ENCODE peak calls at places on chromosomes 5 and 9, in five cellular contexts. Q is mucosa of descending colon, I is fibroblast of mammary gland, G is IMR-90, S is fibroblast of lung. J is an unnamed sample.

GRCh38 chr5:141515141-141515540 is 26.3 kb downstream of the PCDHGC5 start:
- DNase-seq in Q (no peak), I (no peak), G (no peak), S (no peak), J (no peak)

GRCh38 chr5:173997331-173997730 is 8.4 kb downstream of the C5orf47 start:
- DNase-seq in Q (no peak), I (no peak), G (no peak), S (no peak), J (no peak)

GRCh38 chr5:124736111-124736813 is 10.2 kb downstream of the ZNF608 start:
- DNase-seq in Q (no peak), I (peak; percentile 90), G (peak; percentile 95), S (peak; percentile 95), J (no peak)

GRCh38 chr5:132546108-132546507 is 2.8 kb upstream of the IL5 start:
- DNase-seq in Q (no peak), I (no peak), G (no peak), S (no peak), J (no peak)

GRCh38 chr5:88729476-88730182 is 153.4 kb downstream of the MEF2C start:
- DNase-seq in Q (no peak), I (peak; percentile 78), G (peak; percentile 78), S (peak; percentile 85), J (peak; percentile 50)

GRCh38 chr9:97475079-97475478 is 26.4 kb upstream of the TMOD1 start:
- DNase-seq in Q (no peak), I (peak; percentile 68), G (peak; percentile 89), S (peak; percentile 65), J (no peak)

GRCh38 chr5:13746026-13746425 is 198.5 kb downstream of the DNAH5 start:
- DNase-seq in Q (no peak), I (no peak), G (peak; percentile 49), S (no peak), J (no peak)

GRCh38 chr9:11500780-11501179 is 888.0 kb upstream of the PTPRD start:
- DNase-seq in Q (no peak), I (no peak), G (no peak), S (no peak), J (no peak)

GRCh38 chr9:35696520-35697215 is 6.9 kb upstream of the TPM2 start:
- DNase-seq in Q (peak; percentile 73), I (peak; percentile 53), G (peak; percentile 40), S (peak; percentile 55), J (no peak)

GRCh38 chr5:95380103-95380628 is 11.0 kb upstream of the FAM81B start:
- DNase-seq in Q (no peak), I (no peak), G (no peak), S (no peak), J (no peak)

GRCh38 chr5:45109062-45109461 is 300.3 kb downstream of the MRPS30 start:
- DNase-seq in Q (no peak), I (no peak), G (no peak), S (no peak), J (no peak)

GRCh38 chr5:92504346-92504745 is 1076.7 kb downstream of the NR2F1-AS1 start:
- DNase-seq in Q (no peak), I (no peak), G (peak; percentile 5), S (no peak), J (no peak)

GRCh38 chr5:39092581-39093350 is 18.6 kb upstream of the RICTOR start:
- DNase-seq in Q (no peak), I (peak; percentile 58), G (peak; percentile 61), S (peak; percentile 44), J (no peak)

GRCh38 chr5:556909-557441 is 32.7 kb upstream of the SLC9A3 start:
- DNase-seq in Q (peak; percentile 66), I (peak; percentile 27), G (no peak), S (no peak), J (no peak)

GRCh38 chr5:96645096-96645495 is 17.1 kb upstream of the CAST start:
- DNase-seq in Q (no peak), I (no peak), G (no peak), S (no peak), J (no peak)

GRCh38 chr9:93257808-93258331 is 73.9 kb downstream of the WNK2 start:
- DNase-seq in Q (peak; percentile 13), I (no peak), G (no peak), S (no peak), J (peak; percentile 13)

GRCh38 chr9:85202596-85202995 is 533.1 kb downstream of the NTRK2 start:
- DNase-seq in Q (no peak), I (no peak), G (no peak), S (no peak), J (no peak)

GRCh38 chr5:81268797-81269196 is 32.6 kb upstream of the ZCCHC9 start:
- DNase-seq in Q (no peak), I (peak; percentile 88), G (peak; percentile 88), S (peak; percentile 84), J (no peak)

GRCh38 chr5:112165399-112165798 is 253.7 kb downstream of the EPB41L4A start:
- DNase-seq in Q (no peak), I (no peak), G (no peak), S (no peak), J (no peak)

GRCh38 chr5:178301641-178302040 is 69.0 kb upstream of the PHYKPL start:
- DNase-seq in Q (no peak), I (no peak), G (no peak), S (no peak), J (peak; percentile 7)

GRCh38 chr5:82163459-82164108 is 114.6 kb downstream of the RPS23 start:
- DNase-seq in Q (no peak), I (peak; percentile 81), G (peak; percentile 43), S (peak; percentile 61), J (no peak)

GRCh38 chr5:69374911-69375446 is 5.4 kb downstream of the RAD17 start:
- DNase-seq in Q (no peak), I (no peak), G (no peak), S (no peak), J (no peak)

GRCh38 chr5:89280103-89281037 is 397.4 kb upstream of the MEF2C start:
- DNase-seq in Q (no peak), I (no peak), G (no peak), S (peak; percentile 17), J (no peak)

GRCh38 chr9:81393985-81394811 is 295.1 kb downstream of the TLE1 start:
- DNase-seq in Q (no peak), I (peak; percentile 49), G (peak; percentile 61), S (peak; percentile 73), J (no peak)

GRCh38 chr5:172852490-172853354 is 18.7 kb downstream of the ERGIC1 start:
- DNase-seq in Q (peak; percentile 42), I (peak; percentile 93), G (peak; percentile 75), S (peak; percentile 52), J (no peak)

GRCh38 chr5:14476791-14477435 is 104.7 kb upstream of the OTULINL start:
- DNase-seq in Q (no peak), I (peak; percentile 85), G (peak; percentile 90), S (peak; percentile 50), J (no peak)

GRCh38 chr5:58849995-58850667 is 267.3 kb downstream of the RAB3C start:
- DNase-seq in Q (peak; percentile 18), I (peak; percentile 48), G (peak; percentile 26), S (peak; percentile 57), J (no peak)

GRCh38 chr9:75027187-75028107 is 646 bp downstream of the CARNMT1 start:
- DNase-seq in Q (peak; percentile 82), I (peak; percentile 48), G (peak; percentile 45), S (peak; percentile 47), J (peak; percentile 78)

GRCh38 chr5:67246108-67246507 is 49.5 kb upstream of the CD180 start:
- DNase-seq in Q (no peak), I (peak; percentile 90), G (peak; percentile 82), S (peak; percentile 95), J (no peak)

GRCh38 chr9:135307314-135307713 is 172.3 kb upstream of the PPP1R26 start:
- DNase-seq in Q (no peak), I (no peak), G (no peak), S (no peak), J (no peak)

GRCh38 chr9:96392263-96392662 is 8.8 kb upstream of the SLC35D2 start:
- DNase-seq in Q (no peak), I (no peak), G (no peak), S (no peak), J (no peak)

GRCh38 chr9:89497181-89497963 is 541 bp downstream of the SEMA4D start:
- DNase-seq in Q (peak; percentile 65), I (no peak), G (no peak), S (no peak), J (peak; percentile 87)

GRCh38 chr5:179825655-179826182 is 5.0 kb downstream of the SQSTM1 start:
- DNase-seq in Q (peak; percentile 73), I (no peak), G (no peak), S (no peak), J (peak; percentile 50)

GRCh38 chr9:116072046-116072445 is 81.5 kb upstream of the PAPPA start:
- DNase-seq in Q (no peak), I (no peak), G (no peak), S (no peak), J (no peak)

GRCh38 chr5:35651002-35651756 is 33.5 kb downstream of the SPEF2 start:
- DNase-seq in Q (no peak), I (peak; percentile 50), G (peak; percentile 57), S (peak; percentile 56), J (no peak)

GRCh38 chr9:2727966-2728613 is 10.8 kb downstream of the KCNV2 start:
- DNase-seq in Q (no peak), I (peak; percentile 78), G (peak; percentile 71), S (peak; percentile 80), J (no peak)
- TF ChIP-seq CTCF in Q (peak; percentile 23), I (peak; percentile 91), G (peak; percentile 71), S (peak; percentile 86), J (peak; percentile 33)

DNA sequence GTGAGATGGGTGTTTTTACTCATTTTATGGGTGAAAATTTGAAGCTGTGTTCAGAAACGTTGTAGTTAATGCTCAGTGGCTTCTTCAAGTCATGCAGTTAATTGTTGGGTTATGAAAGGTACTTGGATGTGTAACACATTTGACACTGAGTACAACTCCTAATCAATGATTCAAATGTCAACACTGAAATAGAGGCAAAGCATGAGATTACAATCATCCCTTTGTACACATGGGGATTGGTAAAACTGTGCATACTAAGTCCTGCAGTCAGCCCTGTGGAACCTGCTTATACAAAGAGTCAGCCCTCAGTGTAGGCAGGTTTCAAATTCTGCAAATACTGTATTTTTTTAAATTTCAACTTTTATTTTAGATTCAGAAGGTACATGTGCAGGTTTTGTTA is 3.3 kb downstream of the ABLIM3 start:
- DNase-seq in Q (no peak), I (peak; percentile 26), G (no peak), S (no peak), J (no peak)
- H3K4me3 ChIP-seq in Q (no peak overlapping the region), I (peak overlapping the region; percentile 46), G (no peak overlapping the region), S (peak overlapping the region; percentile 22), J (no peak overlapping the region)

DNA sequence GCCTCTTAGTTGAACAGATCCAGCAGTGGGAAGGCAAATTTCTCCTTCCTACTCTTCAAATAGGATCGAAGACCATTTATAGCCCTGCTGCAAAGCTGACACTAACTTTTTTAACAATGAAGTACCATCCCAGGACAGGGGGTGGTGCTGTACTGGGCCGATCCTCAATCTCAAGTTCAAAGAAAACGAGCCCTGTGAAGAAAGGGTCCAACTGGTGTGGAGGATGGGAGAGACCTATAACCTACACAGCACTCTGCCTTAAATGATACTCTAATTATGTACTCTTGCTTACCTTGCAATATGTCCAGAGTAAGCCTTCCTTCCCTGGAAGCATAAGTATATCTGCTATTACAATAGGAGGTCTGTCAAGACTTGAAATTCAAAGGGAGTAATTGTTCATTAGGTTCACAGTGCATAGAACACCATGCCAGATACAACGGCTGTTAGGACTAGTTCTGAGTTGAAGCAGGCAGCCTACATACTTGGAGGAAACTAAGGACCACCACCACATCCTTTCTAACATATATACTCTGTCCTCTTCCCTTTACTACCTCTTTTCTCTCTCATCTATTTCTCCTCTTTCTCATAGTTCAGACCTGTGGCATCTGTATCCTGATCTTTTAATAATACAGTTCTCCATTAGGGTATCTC is 6.2 kb downstream of the ETF1 start:
- DNase-seq in Q (no peak), I (peak; percentile 33), G (no peak), S (no peak), J (no peak)
- TF ChIP-seq CTCF in Q (no peak), I (peak; percentile 49), G (peak; percentile 27), S (peak; percentile 47), J (no peak)

GRCh38 chr9:110095238-110095637 is 112.7 kb downstream of the C9orf152 start:
- DNase-seq in Q (no peak), I (peak; percentile 40), G (peak; percentile 71), S (peak; percentile 85), J (no peak)
- H3K4me3 ChIP-seq in Q (no peak overlapping the region), I (no peak overlapping the region), G (no peak overlapping the region), S (no peak overlapping the region), J (no peak overlapping the region)

J was measured in left lung.